ENCODE peak calls at places on chromosomes 4 and X, in nine cellular contexts. One of them, this sample, is unnamed.

GRCh38 chrX:49915352-49916222 is 6.8 kb upstream of the CLCN5 start:
- DNase-seq in lower lobe of right lung: no peak
- DNase-seq in endothelial cell: peak; percentile 35
- DNase-seq in esophagus squamous epithelium: no peak
- DNase-seq in uterus: peak; percentile 24
- DNase-seq in B cell: peak; percentile 72
- DNase-seq in BE2C: peak; percentile 48
- DNase-seq in IMR-90: peak; percentile 62
- DNase-seq in psoas muscle: no peak
- DNase-seq in this sample: peak; percentile 52

GRCh38 chr4:16694491-16695276 is 203.8 kb downstream of the LDB2 start:
- DNase-seq in psoas muscle: no peak
- DNase-seq in BE2C: no peak
- DNase-seq in B cell: no peak
- DNase-seq in lower lobe of right lung: no peak
- DNase-seq in IMR-90: peak; percentile 52
- DNase-seq in endothelial cell: no peak
- DNase-seq in esophagus squamous epithelium: no peak
- DNase-seq in uterus: no peak
- DNase-seq in this sample: no peak

GRCh38 chrX:69524765-69525164 is 20.6 kb downstream of the NALF2 start:
- DNase-seq in uterus: no peak
- DNase-seq in endothelial cell: no peak
- DNase-seq in esophagus squamous epithelium: no peak
- DNase-seq in IMR-90: no peak
- DNase-seq in BE2C: no peak
- DNase-seq in B cell: no peak
- DNase-seq in lower lobe of right lung: no peak
- DNase-seq in psoas muscle: no peak
- DNase-seq in this sample: no peak

GRCh38 chr4:83546796-83547195 is 10.9 kb downstream of the GPAT3 start:
- DNase-seq in lower lobe of right lung: no peak
- DNase-seq in uterus: no peak
- DNase-seq in BE2C: no peak
- DNase-seq in IMR-90: no peak
- DNase-seq in esophagus squamous epithelium: no peak
- DNase-seq in endothelial cell: no peak
- DNase-seq in psoas muscle: no peak
- DNase-seq in B cell: no peak
- DNase-seq in this sample: no peak

GRCh38 chrX:56726609-56727008 is 2.4 kb upstream of the NBDY start:
- DNase-seq in IMR-90: peak; percentile 61
- DNase-seq in BE2C: peak; percentile 13
- DNase-seq in esophagus squamous epithelium: no peak
- DNase-seq in uterus: no peak
- DNase-seq in B cell: peak; percentile 53
- DNase-seq in psoas muscle: no peak
- DNase-seq in endothelial cell: no peak
- DNase-seq in lower lobe of right lung: no peak
- DNase-seq in this sample: peak; percentile 11

GRCh38 chrX:19772306-19772705 is 115.1 kb downstream of the SH3KBP1 start:
- DNase-seq in IMR-90: peak; percentile 38
- DNase-seq in esophagus squamous epithelium: no peak
- DNase-seq in lower lobe of right lung: no peak
- DNase-seq in psoas muscle: no peak
- DNase-seq in endothelial cell: no peak
- DNase-seq in B cell: no peak
- DNase-seq in BE2C: no peak
- DNase-seq in uterus: no peak
- DNase-seq in this sample: no peak

GRCh38 chr4:16092682-16093319 is 9.0 kb upstream of the PROM1 start:
- DNase-seq in BE2C: no peak
- DNase-seq in IMR-90: no peak
- DNase-seq in endothelial cell: no peak
- DNase-seq in esophagus squamous epithelium: no peak
- DNase-seq in uterus: no peak
- DNase-seq in B cell: no peak
- DNase-seq in psoas muscle: no peak
- DNase-seq in lower lobe of right lung: no peak
- DNase-seq in this sample: no peak

GRCh38 chr4:176189891-176190795 is 5.2 kb downstream of the SPATA4 start:
- DNase-seq in lower lobe of right lung: no peak
- DNase-seq in uterus: no peak
- DNase-seq in endothelial cell: no peak
- DNase-seq in IMR-90: peak; percentile 49
- DNase-seq in B cell: no peak
- DNase-seq in BE2C: no peak
- DNase-seq in esophagus squamous epithelium: no peak
- DNase-seq in psoas muscle: no peak
- DNase-seq in this sample: no peak

GRCh38 chr4:149296503-149296902 is 519.1 kb downstream of the IQCM start:
- DNase-seq in lower lobe of right lung: no peak
- DNase-seq in psoas muscle: no peak
- DNase-seq in B cell: no peak
- DNase-seq in uterus: no peak
- DNase-seq in IMR-90: no peak
- DNase-seq in esophagus squamous epithelium: no peak
- DNase-seq in endothelial cell: no peak
- DNase-seq in BE2C: no peak
- DNase-seq in this sample: no peak

GRCh38 chrX:153911798-153912197 is 7.3 kb downstream of the AVPR2 start:
- DNase-seq in B cell: no peak
- DNase-seq in endothelial cell: no peak
- DNase-seq in esophagus squamous epithelium: no peak
- DNase-seq in psoas muscle: no peak
- DNase-seq in IMR-90: no peak
- DNase-seq in lower lobe of right lung: no peak
- DNase-seq in uterus: no peak
- DNase-seq in BE2C: no peak
- DNase-seq in this sample: no peak

GRCh38 chrX:1242901-1243402 is 25.7 kb upstream of the CSF2RA start:
- DNase-seq in esophagus squamous epithelium: no peak
- DNase-seq in lower lobe of right lung: no peak
- DNase-seq in B cell: no peak
- DNase-seq in uterus: no peak
- DNase-seq in BE2C: no peak
- DNase-seq in psoas muscle: no peak
- DNase-seq in IMR-90: no peak
- DNase-seq in endothelial cell: no peak
- DNase-seq in this sample: peak; percentile 53

DNA sequence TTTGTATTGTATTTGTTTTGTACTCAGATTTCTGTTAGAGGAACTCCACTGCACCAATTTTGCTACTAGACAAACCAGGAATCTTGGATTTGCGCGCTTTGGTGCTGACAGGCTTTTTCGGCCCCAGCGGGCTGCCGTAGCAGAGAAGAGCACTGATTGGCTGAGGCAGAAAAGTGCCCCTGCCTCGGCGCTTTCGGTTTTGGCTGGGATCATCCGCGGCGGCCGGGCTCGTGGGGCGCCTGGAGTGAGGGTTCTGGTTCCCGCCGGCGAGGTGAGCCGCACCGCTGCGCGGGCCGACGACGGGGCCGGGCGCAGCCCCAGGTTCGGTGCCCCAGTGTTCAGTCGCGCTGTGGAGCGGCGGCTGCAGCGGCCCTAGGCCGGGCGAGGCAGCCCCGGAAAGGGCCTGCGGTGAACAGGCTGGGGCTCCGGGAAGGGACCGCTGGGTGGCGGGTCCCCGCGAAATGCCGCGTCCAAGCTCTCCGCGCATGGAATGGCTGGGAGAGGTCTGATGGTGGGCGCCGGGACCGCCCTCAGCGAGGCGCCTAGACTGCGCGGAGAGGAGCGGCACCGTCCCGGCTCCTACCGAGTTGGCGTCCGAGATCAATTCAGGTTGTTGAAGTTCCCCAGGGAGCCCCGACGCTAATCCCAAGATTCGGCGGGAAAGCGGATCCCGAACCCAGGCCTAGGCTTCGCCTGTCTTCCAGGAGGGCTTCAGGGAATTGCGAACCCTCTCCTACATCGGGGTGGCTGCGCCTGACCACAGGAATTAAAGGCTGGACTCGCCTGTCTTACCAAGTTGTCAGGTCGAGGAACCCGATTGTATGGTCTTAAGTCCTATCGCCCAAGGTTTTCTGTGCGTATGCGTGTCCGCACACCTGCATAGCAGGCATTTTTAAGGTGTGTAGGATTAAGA is at the start of gene LSM6:
- DNase-seq in uterus: peak; percentile 89
- DNase-seq in lower lobe of right lung: peak; percentile 91
- DNase-seq in psoas muscle: peak; percentile 89
- DNase-seq in endothelial cell: peak; percentile 72
- DNase-seq in IMR-90: peak; percentile 85
- DNase-seq in BE2C: peak; percentile 86
- DNase-seq in esophagus squamous epithelium: peak; percentile 8
- DNase-seq in B cell: peak; percentile 84
- DNase-seq in this sample: peak; percentile 77
- TF ChIP-seq CTCF in uterus: peak; percentile 27
- TF ChIP-seq CTCF in lower lobe of right lung: peak; percentile 12
- TF ChIP-seq CTCF in psoas muscle: peak; percentile 16
- TF ChIP-seq CTCF in endothelial cell: no peak
- TF ChIP-seq CTCF in IMR-90: peak; percentile 5
- TF ChIP-seq CTCF in BE2C: no peak
- TF ChIP-seq CTCF in esophagus squamous epithelium: peak; percentile 13
- TF ChIP-seq CTCF in B cell: no peak
- TF ChIP-seq CTCF in this sample: no peak

GRCh38 chr4:86443495-86443894 is 83.6 kb upstream of the MAPK10 start:
- DNase-seq in IMR-90: no peak
- DNase-seq in endothelial cell: no peak
- DNase-seq in psoas muscle: no peak
- DNase-seq in esophagus squamous epithelium: no peak
- DNase-seq in BE2C: no peak
- DNase-seq in B cell: no peak
- DNase-seq in uterus: no peak
- DNase-seq in lower lobe of right lung: no peak
- DNase-seq in this sample: no peak

GRCh38 chr4:86442881-86443280 is 83.0 kb upstream of the MAPK10 start:
- DNase-seq in uterus: no peak
- DNase-seq in B cell: no peak
- DNase-seq in endothelial cell: no peak
- DNase-seq in IMR-90: no peak
- DNase-seq in esophagus squamous epithelium: no peak
- DNase-seq in BE2C: no peak
- DNase-seq in psoas muscle: no peak
- DNase-seq in lower lobe of right lung: no peak
- DNase-seq in this sample: no peak

GRCh38 chr4:86446996-86447395 is 87.1 kb upstream of the MAPK10 start:
- DNase-seq in uterus: no peak
- DNase-seq in BE2C: no peak
- DNase-seq in esophagus squamous epithelium: no peak
- DNase-seq in psoas muscle: no peak
- DNase-seq in lower lobe of right lung: no peak
- DNase-seq in B cell: no peak
- DNase-seq in endothelial cell: no peak
- DNase-seq in IMR-90: no peak
- DNase-seq in this sample: no peak

GRCh38 chr4:86439293-86439692 is 79.4 kb upstream of the MAPK10 start:
- DNase-seq in IMR-90: no peak
- DNase-seq in esophagus squamous epithelium: no peak
- DNase-seq in psoas muscle: no peak
- DNase-seq in uterus: no peak
- DNase-seq in endothelial cell: no peak
- DNase-seq in lower lobe of right lung: no peak
- DNase-seq in BE2C: no peak
- DNase-seq in B cell: no peak
- DNase-seq in this sample: no peak

DNA sequence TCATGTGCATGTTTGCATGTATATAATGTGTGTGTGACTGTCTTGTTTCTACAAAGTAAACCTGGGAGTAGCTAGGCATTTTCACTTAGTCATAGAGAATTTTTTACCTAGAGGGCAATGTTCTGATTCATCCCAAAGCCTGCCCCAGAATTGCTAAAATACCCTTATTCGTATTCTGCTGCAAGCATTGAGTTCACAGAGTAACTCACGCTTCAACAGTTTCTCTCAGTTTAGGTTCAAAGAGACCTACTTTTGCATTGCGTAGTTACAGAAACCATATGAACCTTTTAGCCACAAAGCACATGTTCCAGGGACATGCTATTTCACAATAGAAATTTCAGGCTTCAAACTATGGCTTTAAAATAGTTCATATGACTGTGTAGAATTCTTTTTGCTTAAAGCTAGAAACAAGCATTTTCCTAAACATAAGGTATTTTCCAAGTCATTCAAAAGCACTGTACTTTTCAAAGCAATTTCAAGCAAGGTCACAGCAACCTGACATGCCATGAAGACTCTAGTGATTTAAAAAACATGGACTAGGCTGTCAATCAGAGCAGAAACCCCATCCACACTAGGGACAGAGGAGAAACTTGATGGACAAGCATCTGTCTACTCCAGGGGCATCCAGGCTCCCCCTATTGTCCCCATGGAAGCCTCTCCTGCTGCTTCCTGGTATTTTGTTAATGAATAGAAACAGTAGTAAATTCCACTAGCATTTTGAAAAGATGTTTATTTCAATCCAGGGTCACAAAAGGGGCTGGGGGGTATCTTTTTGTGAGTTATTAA is 81.5 kb upstream of the MAPK10 start:
- DNase-seq in BE2C: no peak
- DNase-seq in esophagus squamous epithelium: no peak
- DNase-seq in uterus: no peak
- DNase-seq in IMR-90: peak; percentile 23
- DNase-seq in lower lobe of right lung: no peak
- DNase-seq in B cell: no peak
- DNase-seq in psoas muscle: no peak
- DNase-seq in endothelial cell: no peak
- DNase-seq in this sample: no peak
- TF ChIP-seq CTCF in BE2C: no peak
- TF ChIP-seq CTCF in esophagus squamous epithelium: no peak
- TF ChIP-seq CTCF in uterus: no peak
- TF ChIP-seq CTCF in IMR-90: no peak
- TF ChIP-seq CTCF in lower lobe of right lung: no peak
- TF ChIP-seq CTCF in B cell: no peak
- TF ChIP-seq CTCF in psoas muscle: no peak
- TF ChIP-seq CTCF in endothelial cell: no peak
- TF ChIP-seq CTCF in this sample: no peak

GRCh38 chr4:144754562-144755410 is 108.8 kb downstream of the HHIP start:
- DNase-seq in endothelial cell: peak; percentile 7
- DNase-seq in B cell: no peak
- DNase-seq in esophagus squamous epithelium: no peak
- DNase-seq in lower lobe of right lung: no peak
- DNase-seq in BE2C: no peak
- DNase-seq in uterus: no peak
- DNase-seq in psoas muscle: no peak
- DNase-seq in IMR-90: peak; percentile 49
- DNase-seq in this sample: peak; percentile 20
- TF ChIP-seq CTCF in endothelial cell: no peak
- TF ChIP-seq CTCF in B cell: no peak
- TF ChIP-seq CTCF in esophagus squamous epithelium: no peak
- TF ChIP-seq CTCF in lower lobe of right lung: no peak
- TF ChIP-seq CTCF in BE2C: peak; percentile 4
- TF ChIP-seq CTCF in uterus: no peak
- TF ChIP-seq CTCF in psoas muscle: peak; percentile 10
- TF ChIP-seq CTCF in IMR-90: peak; percentile 73
- TF ChIP-seq CTCF in this sample: no peak

DNA sequence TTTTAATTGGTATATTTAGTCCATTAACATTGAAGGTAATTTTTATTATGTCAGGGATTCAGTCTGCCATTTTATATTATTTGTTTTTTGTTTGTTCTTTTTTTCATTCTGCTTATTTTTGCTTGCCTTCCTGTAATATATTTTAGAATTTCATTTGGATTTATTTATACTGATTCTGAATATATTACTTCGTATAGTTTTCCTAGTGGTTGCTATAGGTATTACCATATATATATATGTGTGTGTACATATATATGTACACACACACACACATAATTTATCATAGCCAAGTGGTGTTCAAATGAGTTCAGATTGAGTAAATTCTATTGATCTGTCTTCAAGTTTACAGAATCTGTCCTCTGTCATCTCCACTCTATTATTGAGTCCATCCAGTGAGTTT is 11.2 kb downstream of the CITED1 start:
- DNase-seq in endothelial cell: no peak
- DNase-seq in esophagus squamous epithelium: no peak
- DNase-seq in IMR-90: no peak
- DNase-seq in lower lobe of right lung: no peak
- DNase-seq in uterus: no peak
- DNase-seq in psoas muscle: no peak
- DNase-seq in B cell: no peak
- DNase-seq in BE2C: no peak
- DNase-seq in this sample: no peak
- TF ChIP-seq CTCF in endothelial cell: peak; percentile 19
- TF ChIP-seq CTCF in esophagus squamous epithelium: no peak
- TF ChIP-seq CTCF in IMR-90: peak; percentile 1
- TF ChIP-seq CTCF in lower lobe of right lung: no peak
- TF ChIP-seq CTCF in uterus: no peak
- TF ChIP-seq CTCF in psoas muscle: no peak
- TF ChIP-seq CTCF in B cell: peak; percentile 24
- TF ChIP-seq CTCF in BE2C: no peak
- TF ChIP-seq CTCF in this sample: no peak

This sample was measured in Calu3.